ENCODE peak calls at places on chromosomes 12 and 14, in seven cellular contexts. One of them, this sample, is unnamed.

GRCh38 chr12:21940549-21940948 is 677 bp downstream of the ABCC9 start:
- DNase-seq in GM23338: peak
- DNase-seq in OCI-LY7: no peak
- DNase-seq in neural progenitor cell: no peak
- DNase-seq in PC-3: no peak
- DNase-seq in MM.1S: no peak
- DNase-seq in HCT116: no peak
- DNase-seq in this sample: no peak

GRCh38 chr12:60101715-60102114 is 505.9 kb downstream of the SLC16A7 start:
- DNase-seq in HCT116: no peak
- DNase-seq in neural progenitor cell: no peak
- DNase-seq in OCI-LY7: no peak
- DNase-seq in PC-3: peak
- DNase-seq in GM23338: no peak
- DNase-seq in MM.1S: no peak
- DNase-seq in this sample: no peak

GRCh38 chr14:65927871-65928270 is 515.3 kb downstream of the FUT8 start:
- DNase-seq in OCI-LY7: no peak
- DNase-seq in GM23338: peak
- DNase-seq in PC-3: no peak
- DNase-seq in neural progenitor cell: peak
- DNase-seq in MM.1S: no peak
- DNase-seq in HCT116: no peak
- DNase-seq in this sample: peak

GRCh38 chr12:132285311-132285741 is 44.1 kb downstream of the GALNT9 start:
- DNase-seq in GM23338: no peak
- DNase-seq in PC-3: peak
- DNase-seq in HCT116: no peak
- DNase-seq in neural progenitor cell: no peak
- DNase-seq in OCI-LY7: no peak
- DNase-seq in MM.1S: no peak
- DNase-seq in this sample: no peak

GRCh38 chr12:63846249-63846967 is 1.9 kb downstream of the SRGAP1 start:
- DNase-seq in neural progenitor cell: no peak
- DNase-seq in PC-3: peak
- DNase-seq in HCT116: no peak
- DNase-seq in OCI-LY7: no peak
- DNase-seq in MM.1S: no peak
- DNase-seq in GM23338: no peak
- DNase-seq in this sample: no peak

GRCh38 chr14:70708717-70709570 is 67.2 kb downstream of the TTC9 start:
- DNase-seq in PC-3: no peak
- DNase-seq in MM.1S: no peak
- DNase-seq in neural progenitor cell: no peak
- DNase-seq in GM23338: peak
- DNase-seq in OCI-LY7: no peak
- DNase-seq in HCT116: no peak
- DNase-seq in this sample: no peak

GRCh38 chr12:99984271-99985128 is at the start of gene ANKS1B:
- DNase-seq in OCI-LY7: no peak
- DNase-seq in HCT116: no peak
- DNase-seq in GM23338: peak
- DNase-seq in MM.1S: peak
- DNase-seq in neural progenitor cell: peak
- DNase-seq in PC-3: peak
- DNase-seq in this sample: peak

GRCh38 chr14:50999726-51000125 is 55.4 kb upstream of the PYGL start:
- DNase-seq in PC-3: peak
- DNase-seq in GM23338: no peak
- DNase-seq in HCT116: no peak
- DNase-seq in OCI-LY7: no peak
- DNase-seq in neural progenitor cell: no peak
- DNase-seq in MM.1S: no peak
- DNase-seq in this sample: no peak

GRCh38 chr14:69685716-69686115 is 74.3 kb downstream of the SUSD6 start:
- DNase-seq in MM.1S: no peak
- DNase-seq in neural progenitor cell: no peak
- DNase-seq in HCT116: no peak
- DNase-seq in OCI-LY7: no peak
- DNase-seq in GM23338: no peak
- DNase-seq in PC-3: peak
- DNase-seq in this sample: peak

DNA sequence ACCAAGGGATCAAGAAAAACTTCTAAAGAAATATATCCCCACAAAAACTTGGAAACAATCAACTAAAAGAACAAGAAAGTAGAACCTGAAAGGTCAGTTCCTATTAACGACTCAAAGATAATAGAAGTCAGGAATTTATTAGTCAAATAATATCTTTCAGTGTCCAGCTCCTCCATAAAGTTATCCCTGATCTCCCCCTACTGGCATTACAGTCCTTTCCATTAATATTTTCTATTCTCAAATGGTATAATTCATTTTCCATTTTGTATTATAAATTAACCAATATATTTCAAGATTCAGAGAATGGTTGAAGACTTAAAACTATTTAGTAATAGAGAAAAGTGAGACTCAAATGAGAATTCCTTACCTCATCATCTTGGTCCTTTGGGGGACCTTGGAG is 11.6 kb upstream of the SUPT16H start:
- DNase-seq in OCI-LY7: no peak
- DNase-seq in GM23338: no peak
- DNase-seq in PC-3: peak
- DNase-seq in HCT116: no peak
- DNase-seq in MM.1S: no peak
- DNase-seq in neural progenitor cell: no peak
- DNase-seq in this sample: no peak
- TF ChIP-seq CTCF in OCI-LY7: peak
- TF ChIP-seq CTCF in GM23338: peak
- TF ChIP-seq CTCF in PC-3: peak
- TF ChIP-seq CTCF in HCT116: peak
- TF ChIP-seq CTCF in MM.1S: no peak
- TF ChIP-seq CTCF in neural progenitor cell: no peak
- TF ChIP-seq CTCF in this sample: no peak

GRCh38 chr12:112375105-112375504 is 7.1 kb downstream of the HECTD4 start:
- DNase-seq in neural progenitor cell: no peak
- DNase-seq in PC-3: peak
- DNase-seq in MM.1S: no peak
- DNase-seq in HCT116: no peak
- DNase-seq in GM23338: no peak
- DNase-seq in OCI-LY7: no peak
- DNase-seq in this sample: no peak
- TF ChIP-seq EZH2phosphoT487 in neural progenitor cell: no peak
- TF ChIP-seq EZH2phosphoT487 in PC-3: no peak
- TF ChIP-seq EZH2phosphoT487 in MM.1S: no peak
- TF ChIP-seq EZH2phosphoT487 in HCT116: no peak
- TF ChIP-seq EZH2phosphoT487 in GM23338: no peak
- TF ChIP-seq EZH2phosphoT487 in OCI-LY7: no peak
- TF ChIP-seq EZH2phosphoT487 in this sample: no peak

GRCh38 chr12:10668526-10668925 is 5.3 kb downstream of the STYK1 start:
- DNase-seq in GM23338: no peak
- DNase-seq in PC-3: no peak
- DNase-seq in MM.1S: no peak
- DNase-seq in OCI-LY7: no peak
- DNase-seq in HCT116: no peak
- DNase-seq in neural progenitor cell: no peak
- DNase-seq in this sample: no peak

GRCh38 chr12:10672231-10672868 is 1.5 kb downstream of the STYK1 start:
- DNase-seq in OCI-LY7: no peak
- DNase-seq in MM.1S: no peak
- DNase-seq in HCT116: no peak
- DNase-seq in neural progenitor cell: no peak
- DNase-seq in PC-3: peak
- DNase-seq in GM23338: peak
- DNase-seq in this sample: no peak

GRCh38 chr12:10669533-10669932 is 4.3 kb downstream of the STYK1 start:
- DNase-seq in neural progenitor cell: no peak
- DNase-seq in MM.1S: no peak
- DNase-seq in PC-3: no peak
- DNase-seq in GM23338: no peak
- DNase-seq in HCT116: no peak
- DNase-seq in OCI-LY7: no peak
- DNase-seq in this sample: no peak

DNA sequence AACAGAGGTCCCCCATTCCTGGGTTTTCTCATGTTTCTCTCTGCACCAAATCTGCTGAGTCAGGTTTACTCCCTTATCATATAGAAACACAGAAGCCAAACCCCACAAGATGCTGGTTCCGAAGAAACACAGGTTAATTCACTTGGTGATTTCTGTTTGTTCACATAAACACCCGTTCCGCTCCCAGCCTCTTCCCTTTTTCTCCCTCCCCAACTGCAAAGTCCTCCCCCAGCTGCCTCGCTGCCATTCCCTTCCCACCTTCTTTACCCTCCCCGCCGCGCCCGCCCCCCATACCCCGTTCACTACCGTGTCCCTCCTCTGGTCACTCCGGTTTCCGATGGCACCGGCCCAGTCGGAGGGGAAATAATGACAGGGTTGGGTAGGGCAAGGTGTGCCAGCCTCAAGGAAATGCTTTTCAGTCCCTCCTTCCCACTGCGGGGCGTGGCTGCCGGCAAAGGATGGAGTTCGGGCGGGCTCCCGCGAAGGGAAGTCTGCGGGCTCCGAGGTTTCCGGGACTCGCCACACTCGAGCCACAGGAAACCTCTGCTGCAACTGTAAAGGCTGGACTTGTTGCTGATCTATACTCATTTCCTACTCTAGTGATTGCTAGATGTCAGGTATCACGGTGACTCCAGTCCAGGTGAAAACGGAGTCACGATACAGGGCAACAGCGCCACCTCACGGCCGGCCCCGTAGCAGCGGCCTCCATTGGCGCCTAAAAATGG is at the start of gene STYK1:
- DNase-seq in PC-3: peak
- DNase-seq in OCI-LY7: peak
- DNase-seq in neural progenitor cell: peak
- DNase-seq in HCT116: peak
- DNase-seq in GM23338: peak
- DNase-seq in MM.1S: peak
- DNase-seq in this sample: peak
- TF ChIP-seq CTCF in PC-3: peak
- TF ChIP-seq CTCF in OCI-LY7: peak
- TF ChIP-seq CTCF in neural progenitor cell: peak
- TF ChIP-seq CTCF in HCT116: peak
- TF ChIP-seq CTCF in GM23338: peak
- TF ChIP-seq CTCF in MM.1S: peak
- TF ChIP-seq CTCF in this sample: peak

GRCh38 chr12:108911915-108912314 is 32.0 kb downstream of the DAO start:
- DNase-seq in HCT116: no peak
- DNase-seq in PC-3: peak
- DNase-seq in GM23338: no peak
- DNase-seq in MM.1S: no peak
- DNase-seq in OCI-LY7: no peak
- DNase-seq in neural progenitor cell: no peak
- DNase-seq in this sample: peak

GRCh38 chr12:108916336-108916735 is 36.4 kb downstream of the DAO start:
- DNase-seq in PC-3: no peak
- DNase-seq in neural progenitor cell: no peak
- DNase-seq in HCT116: no peak
- DNase-seq in OCI-LY7: no peak
- DNase-seq in GM23338: no peak
- DNase-seq in MM.1S: no peak
- DNase-seq in this sample: no peak

GRCh38 chr12:108915632-108916133 is 35.8 kb downstream of the DAO start:
- DNase-seq in PC-3: no peak
- DNase-seq in GM23338: no peak
- DNase-seq in neural progenitor cell: no peak
- DNase-seq in MM.1S: no peak
- DNase-seq in HCT116: no peak
- DNase-seq in OCI-LY7: no peak
- DNase-seq in this sample: no peak

GRCh38 chr12:108912361-108912760 is 32.5 kb downstream of the DAO start:
- DNase-seq in PC-3: no peak
- DNase-seq in GM23338: no peak
- DNase-seq in HCT116: no peak
- DNase-seq in OCI-LY7: no peak
- DNase-seq in MM.1S: no peak
- DNase-seq in neural progenitor cell: no peak
- DNase-seq in this sample: no peak

GRCh38 chr12:108914031-108914630 is 34.2 kb downstream of the DAO start:
- DNase-seq in HCT116: no peak
- DNase-seq in GM23338: no peak
- DNase-seq in PC-3: peak
- DNase-seq in MM.1S: no peak
- DNase-seq in OCI-LY7: no peak
- DNase-seq in neural progenitor cell: no peak
- DNase-seq in this sample: no peak
- TF ChIP-seq EZH2phosphoT487 in HCT116: no peak
- TF ChIP-seq EZH2phosphoT487 in GM23338: no peak
- TF ChIP-seq EZH2phosphoT487 in PC-3: no peak
- TF ChIP-seq EZH2phosphoT487 in MM.1S: no peak
- TF ChIP-seq EZH2phosphoT487 in OCI-LY7: no peak
- TF ChIP-seq EZH2phosphoT487 in neural progenitor cell: no peak
- TF ChIP-seq EZH2phosphoT487 in this sample: no peak

GRCh38 chr12:49642370-49642802 is 19.0 kb downstream of the PRPF40B start:
- DNase-seq in PC-3: peak
- DNase-seq in HCT116: no peak
- DNase-seq in GM23338: no peak
- DNase-seq in OCI-LY7: no peak
- DNase-seq in neural progenitor cell: no peak
- DNase-seq in MM.1S: no peak
- DNase-seq in this sample: peak
- TF ChIP-seq CTCF in PC-3: no peak
- TF ChIP-seq CTCF in HCT116: no peak
- TF ChIP-seq CTCF in GM23338: no peak
- TF ChIP-seq CTCF in OCI-LY7: no peak
- TF ChIP-seq CTCF in neural progenitor cell: no peak
- TF ChIP-seq CTCF in MM.1S: no peak
- TF ChIP-seq CTCF in this sample: no peak

GRCh38 chr12:45622210-45622937 is 107.1 kb upstream of the ARID2 start:
- DNase-seq in PC-3: no peak
- DNase-seq in MM.1S: no peak
- DNase-seq in HCT116: no peak
- DNase-seq in neural progenitor cell: no peak
- DNase-seq in GM23338: no peak
- DNase-seq in OCI-LY7: no peak
- DNase-seq in this sample: no peak
- TF ChIP-seq EZH2phosphoT487 in PC-3: no peak
- TF ChIP-seq EZH2phosphoT487 in MM.1S: no peak
- TF ChIP-seq EZH2phosphoT487 in HCT116: no peak
- TF ChIP-seq EZH2phosphoT487 in neural progenitor cell: no peak
- TF ChIP-seq EZH2phosphoT487 in GM23338: no peak
- TF ChIP-seq EZH2phosphoT487 in OCI-LY7: no peak
- TF ChIP-seq EZH2phosphoT487 in this sample: no peak

GRCh38 chr12:51533799-51534198 is 57.2 kb upstream of the SCN8A start:
- DNase-seq in PC-3: peak
- DNase-seq in GM23338: peak
- DNase-seq in HCT116: no peak
- DNase-seq in MM.1S: no peak
- DNase-seq in OCI-LY7: no peak
- DNase-seq in neural progenitor cell: no peak
- DNase-seq in this sample: no peak
- TF ChIP-seq CTCF in PC-3: peak
- TF ChIP-seq CTCF in GM23338: peak
- TF ChIP-seq CTCF in HCT116: peak
- TF ChIP-seq CTCF in MM.1S: no peak
- TF ChIP-seq CTCF in OCI-LY7: peak
- TF ChIP-seq CTCF in neural progenitor cell: peak
- TF ChIP-seq CTCF in this sample: peak

DNA sequence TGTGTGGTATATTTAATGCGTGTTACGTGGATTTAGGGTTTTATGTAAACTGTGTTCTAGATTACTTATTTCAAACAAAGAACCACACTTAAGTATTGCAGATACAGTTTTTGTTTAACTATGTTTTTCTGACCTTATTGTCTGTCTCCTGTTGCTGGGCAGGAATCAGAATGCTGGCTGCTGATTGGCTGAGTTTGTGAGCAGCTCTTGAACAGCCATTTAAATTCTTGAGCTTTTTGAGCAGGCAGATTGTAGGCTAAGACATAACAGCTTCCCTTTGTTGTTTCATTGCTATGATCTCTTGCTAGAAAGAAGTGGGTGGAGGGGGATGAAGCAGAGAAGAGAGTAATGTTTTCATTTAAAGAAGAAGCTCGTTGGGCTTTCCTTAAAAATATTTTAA is 52.2 kb downstream of the ATF7IP start:
- DNase-seq in OCI-LY7: peak
- DNase-seq in HCT116: no peak
- DNase-seq in GM23338: peak
- DNase-seq in MM.1S: peak
- DNase-seq in PC-3: peak
- DNase-seq in neural progenitor cell: peak
- DNase-seq in this sample: peak
- TF ChIP-seq EZH2phosphoT487 in OCI-LY7: no peak
- TF ChIP-seq EZH2phosphoT487 in HCT116: no peak
- TF ChIP-seq EZH2phosphoT487 in GM23338: no peak
- TF ChIP-seq EZH2phosphoT487 in MM.1S: no peak
- TF ChIP-seq EZH2phosphoT487 in PC-3: no peak
- TF ChIP-seq EZH2phosphoT487 in neural progenitor cell: no peak
- TF ChIP-seq EZH2phosphoT487 in this sample: no peak

This sample was measured in hepatocyte.